ENCODE peak calls at places on chromosomes 3 and 15, in ten cellular contexts. O is Panc1, U is ovary, N is fibroblast of lung, E is A549, Y is OCI-LY7, P is lower lobe of right lung, V is mucosa of descending colon, L is thoracic aorta, S is colonic mucosa. T is an unnamed sample.

GRCh38 chr15:67009576-67010569 is 55.5 kb upstream of the SMAD3 start:
- DNase-seq in O (no peak), U (no peak), N (no peak), E (no peak), Y (no peak), P (no peak), V (no peak), L (no peak), S (no peak), T (no peak)

GRCh38 chr3:52742418-52743041 is 28.2 kb downstream of the NEK4 start:
- DNase-seq in O (peak; percentile 17), U (no peak), N (peak; percentile 54), E (peak; percentile 31), Y (peak; percentile 48), P (no peak), V (peak; percentile 27), L (no peak), S (no peak), T (peak; percentile 3)

GRCh38 chr3:13563911-13564310 is 15.0 kb downstream of the FBLN2 start:
- DNase-seq in O (no peak), U (no peak), N (no peak), E (no peak), Y (no peak), P (no peak), V (no peak), L (no peak), S (no peak), T (no peak)

GRCh38 chr3:183295211-183295610 is 42.2 kb downstream of the B3GNT5 start:
- DNase-seq in O (no peak), U (no peak), N (peak; percentile 97), E (no peak), Y (no peak), P (peak; percentile 57), V (no peak), L (no peak), S (no peak), T (peak; percentile 87)

GRCh38 chr3:123518892-123519485 is 65.9 kb downstream of the HACD2 start:
- DNase-seq in O (no peak), U (no peak), N (no peak), E (no peak), Y (no peak), P (no peak), V (no peak), L (no peak), S (no peak), T (no peak)

GRCh38 chr3:29363110-29363509 is 82.2 kb downstream of the RBMS3 start:
- DNase-seq in O (no peak), U (no peak), N (no peak), E (no peak), Y (no peak), P (no peak), V (no peak), L (no peak), S (no peak), T (no peak)

GRCh38 chr3:22450785-22451400 is 699.9 kb upstream of the ZNF385D start:
- DNase-seq in O (no peak), U (no peak), N (peak; percentile 18), E (no peak), Y (no peak), P (no peak), V (no peak), L (no peak), S (no peak), T (peak; percentile 49)

GRCh38 chr15:74193305-74193718 is 9.3 kb downstream of the STRA6 start:
- DNase-seq in O (no peak), U (no peak), N (peak; percentile 23), E (no peak), Y (no peak), P (no peak), V (no peak), L (no peak), S (no peak), T (peak; percentile 66)

GRCh38 chr3:66037986-66038369 is 740 bp downstream of the MAGI1 start:
- DNase-seq in O (no peak), U (peak; percentile 48), N (no peak), E (no peak), Y (peak; percentile 19), P (peak; percentile 48), V (peak; percentile 31), L (no peak), S (no peak), T (no peak)

GRCh38 chr15:95087253-95087609 is 855.9 kb downstream of the MCTP2 start:
- DNase-seq in O (no peak), U (no peak), N (peak; percentile 53), E (no peak), Y (no peak), P (no peak), V (no peak), L (no peak), S (no peak), T (no peak)

GRCh38 chr15:75718326-75718725 is 5.7 kb upstream of the CSPG4 start:
- DNase-seq in O (no peak), U (no peak), N (peak; percentile 66), E (no peak), Y (no peak), P (no peak), V (no peak), L (no peak), S (no peak), T (no peak)

GRCh38 chr3:111989061-111989678 is 9.6 kb upstream of the TAGLN3 start:
- DNase-seq in O (peak; percentile 47), U (no peak), N (peak; percentile 81), E (peak; percentile 49), Y (peak; percentile 68), P (no peak), V (no peak), L (no peak), S (no peak), T (peak; percentile 69)

GRCh38 chr15:82043726-82044372 is 2.0 kb downstream of the MEX3B start:
- DNase-seq in O (no peak), U (peak; percentile 52), N (no peak), E (no peak), Y (no peak), P (peak; percentile 46), V (no peak), L (no peak), S (no peak), T (no peak)

GRCh38 chr3:31357451-31357850 is 175.3 kb upstream of the STT3B start:
- DNase-seq in O (no peak), U (no peak), N (no peak), E (no peak), Y (no peak), P (no peak), V (no peak), L (no peak), S (no peak), T (no peak)

GRCh38 chr15:21261396-21261964 is 178.8 kb downstream of the POTEB3 start:
- DNase-seq in O (no peak), U (no peak), N (no peak), E (no peak), Y (no peak), P (peak; percentile 56), V (no peak), L (no peak), S (no peak), T (no peak)

GRCh38 chr3:177610677-177611654 is 413.7 kb upstream of the TBL1XR1 start:
- DNase-seq in O (no peak), U (no peak), N (peak; percentile 65), E (no peak), Y (no peak), P (peak; percentile 54), V (peak; percentile 85), L (no peak), S (peak; percentile 90), T (no peak)

GRCh38 chr3:94525039-94525438 is 462.2 kb downstream of the NSUN3 start:
- DNase-seq in O (no peak), U (peak; percentile 56), N (peak; percentile 18), E (no peak), Y (no peak), P (no peak), V (no peak), L (no peak), S (no peak), T (no peak)

GRCh38 chr3:186340211-186340610 is 21.8 kb downstream of the DGKG start:
- DNase-seq in O (no peak), U (no peak), N (no peak), E (no peak), Y (no peak), P (no peak), V (no peak), L (no peak), S (no peak), T (no peak)

GRCh38 chr15:32825219-32825618 is 107.4 kb downstream of the GREM1 start:
- DNase-seq in O (no peak), U (no peak), N (peak; percentile 59), E (no peak), Y (no peak), P (no peak), V (no peak), L (no peak), S (no peak), T (peak; percentile 12)

DNA sequence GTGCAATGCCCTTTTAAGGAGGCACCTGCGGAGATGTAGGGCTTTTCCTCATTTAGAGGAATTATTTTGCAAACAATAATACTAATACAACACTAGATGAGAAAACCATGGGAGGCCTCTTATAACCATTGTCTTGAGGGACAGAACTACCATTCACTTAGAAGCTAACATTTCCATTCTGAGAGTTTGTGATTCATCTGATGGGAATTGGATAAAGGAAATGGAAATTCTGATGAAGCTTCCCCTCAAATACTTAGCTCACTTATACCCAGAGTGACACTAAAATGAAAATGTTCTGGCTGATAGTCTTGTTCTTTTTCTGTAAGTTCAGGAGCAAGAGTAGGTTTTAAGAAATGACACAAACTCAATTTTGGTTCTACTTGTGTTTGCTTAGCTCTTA is 147.6 kb downstream of the CADPS start:
- DNase-seq in O (no peak), U (no peak), N (no peak), E (no peak), Y (no peak), P (no peak), V (no peak), L (no peak), S (no peak), T (no peak)
- H3K4me3 ChIP-seq in O (no peak overlapping the region), U (no peak overlapping the region), N (no peak overlapping the region), E (no peak overlapping the region), Y (peak overlapping the region; percentile 28), P (no peak overlapping the region), V (no peak overlapping the region), L (no peak overlapping the region), S (no peak overlapping the region), T (no peak overlapping the region)

GRCh38 chr3:195558602-195559001 is 15.5 kb upstream of the PPP1R2 start:
- DNase-seq in O (no peak), U (no peak), N (peak; percentile 32), E (no peak), Y (peak; percentile 80), P (no peak), V (peak; percentile 70), L (no peak), S (peak; percentile 76), T (no peak)
- TF ChIP-seq CTCF in O (peak; percentile 78), U (peak; percentile 11), N (peak; percentile 29), E (peak; percentile 26), Y (peak; percentile 92), P (peak; percentile 29), V (peak; percentile 32), L (no peak), S (peak; percentile 47), T (peak; percentile 25)

GRCh38 chr3:46863261-46863782 is at the start of gene MYL3:
- DNase-seq in O (no peak), U (peak; percentile 21), N (no peak), E (no peak), Y (no peak), P (peak; percentile 18), V (no peak), L (no peak), S (no peak), T (no peak)
- H3K4me3 ChIP-seq in O (no peak within 1 kb of the TSS), U (no peak within 1 kb of the TSS), N (no peak within 1 kb of the TSS), E (no peak within 1 kb of the TSS), Y (no peak within 1 kb of the TSS), P (no peak within 1 kb of the TSS), V (no peak within 1 kb of the TSS), L (no peak within 1 kb of the TSS), S (no peak within 1 kb of the TSS), T (no peak within 1 kb of the TSS)

GRCh38 chr15:90603893-90604292 is 74.2 kb downstream of the CRTC3 start:
- DNase-seq in O (no peak), U (no peak), N (peak; percentile 37), E (no peak), Y (peak; percentile 43), P (peak; percentile 69), V (peak; percentile 73), L (no peak), S (peak; percentile 67), T (no peak)
- TF ChIP-seq CTCF in O (peak; percentile 71), U (no peak), N (peak; percentile 58), E (peak; percentile 56), Y (peak; percentile 81), P (peak; percentile 56), V (no peak), L (no peak), S (peak; percentile 26), T (peak; percentile 37)